ENCODE peak calls at places on chromosomes 3 and 15, in six cellular contexts. Y, M, Q, N, A and C are unnamed samples.

GRCh38 chr3:141414800-141415462 is 46.6 kb downstream of the ZBTB38 start:
- DNase-seq in Y (no peak), M (no peak), Q (no peak), N (no peak), A (no peak), C (no peak)

GRCh38 chr3:169384576-169384975 is 278.9 kb downstream of the MECOM start:
- DNase-seq in Y (no peak), M (no peak), Q (no peak), N (no peak), A (no peak), C (no peak)

GRCh38 chr3:104561324-104561723 is 805.4 kb upstream of the ALCAM start:
- DNase-seq in Y (no peak), M (no peak), Q (no peak), N (no peak), A (no peak), C (no peak)

GRCh38 chr3:125079675-125080045 is 23.9 kb upstream of the HEG1 start:
- DNase-seq in Y (no peak), M (peak; percentile 92), Q (no peak), N (no peak), A (no peak), C (no peak)

GRCh38 chr3:126338796-126339241 is 18.4 kb downstream of the KLF15 start:
- DNase-seq in Y (no peak), M (no peak), Q (no peak), N (no peak), A (no peak), C (peak; percentile 10)

GRCh38 chr3:57627976-57628375 is 30.8 kb upstream of the ARF4 start:
- DNase-seq in Y (no peak), M (peak; percentile 13), Q (no peak), N (no peak), A (no peak), C (no peak)

GRCh38 chr3:172595648-172596393 is 72.6 kb upstream of the TNFSF10 start:
- DNase-seq in Y (peak; percentile 18), M (peak; percentile 89), Q (no peak), N (no peak), A (no peak), C (no peak)

GRCh38 chr3:155070932-155071387 is 9.2 kb upstream of the MME start:
- DNase-seq in Y (no peak), M (peak; percentile 83), Q (no peak), N (peak; percentile 40), A (no peak), C (no peak)

GRCh38 chr15:75891895-75892294 is 11.8 kb upstream of the FBXO22 start:
- DNase-seq in Y (no peak), M (peak; percentile 79), Q (no peak), N (peak; percentile 3), A (no peak), C (no peak)